ENCODE peak calls at places on chromosomes 5 and 9, in seven cellular contexts. One of them, this sample, is unnamed.
A peak's percentile ranks its signal among the peaks of the same experiment; 100 is the strongest.

GRCh38 chr5:53543401-53543800 is 17.0 kb upstream of the NDUFS4 start:
- DNase-seq in stomach: no peak
- DNase-seq in neuronal stem cell: no peak
- DNase-seq in upper lobe of right lung: no peak
- DNase-seq in CD8-positive, alpha-beta T cell: no peak
- DNase-seq in HCT116: no peak
- DNase-seq in IMR-90: peak; percentile 66
- DNase-seq in this sample: no peak

GRCh38 chr5:125093776-125094175 is 347.3 kb upstream of the ZNF608 start:
- DNase-seq in stomach: no peak
- DNase-seq in neuronal stem cell: no peak
- DNase-seq in upper lobe of right lung: no peak
- DNase-seq in CD8-positive, alpha-beta T cell: no peak
- DNase-seq in HCT116: peak; percentile 47
- DNase-seq in IMR-90: peak; percentile 92
- DNase-seq in this sample: no peak

GRCh38 chr5:123261752-123262151 is 161.5 kb downstream of the CEP120 start:
- DNase-seq in stomach: no peak
- DNase-seq in neuronal stem cell: no peak
- DNase-seq in upper lobe of right lung: no peak
- DNase-seq in CD8-positive, alpha-beta T cell: no peak
- DNase-seq in HCT116: no peak
- DNase-seq in IMR-90: peak; percentile 52
- DNase-seq in this sample: no peak

GRCh38 chr5:82713811-82714210 is 363.4 kb downstream of the TMEM167A start:
- DNase-seq in stomach: no peak
- DNase-seq in neuronal stem cell: no peak
- DNase-seq in upper lobe of right lung: no peak
- DNase-seq in CD8-positive, alpha-beta T cell: no peak
- DNase-seq in HCT116: no peak
- DNase-seq in IMR-90: no peak
- DNase-seq in this sample: no peak

GRCh38 chr5:64773533-64773932 is 4.8 kb downstream of the CWC27 start:
- DNase-seq in stomach: no peak
- DNase-seq in neuronal stem cell: no peak
- DNase-seq in upper lobe of right lung: no peak
- DNase-seq in CD8-positive, alpha-beta T cell: no peak
- DNase-seq in HCT116: no peak
- DNase-seq in IMR-90: no peak
- DNase-seq in this sample: no peak

GRCh38 chr9:2524601-2525000 is 97.0 kb upstream of the VLDLR start:
- DNase-seq in stomach: no peak
- DNase-seq in neuronal stem cell: no peak
- DNase-seq in upper lobe of right lung: no peak
- DNase-seq in CD8-positive, alpha-beta T cell: no peak
- DNase-seq in HCT116: no peak
- DNase-seq in IMR-90: no peak
- DNase-seq in this sample: no peak

GRCh38 chr9:137028013-137028280 is at the start of gene ABCA2:
- DNase-seq in stomach: no peak
- DNase-seq in neuronal stem cell: no peak
- DNase-seq in upper lobe of right lung: no peak
- DNase-seq in CD8-positive, alpha-beta T cell: no peak
- DNase-seq in HCT116: no peak
- DNase-seq in IMR-90: peak; percentile 12
- DNase-seq in this sample: no peak

GRCh38 chr5:157710887-157711286 is 20.3 kb upstream of the THG1L start:
- DNase-seq in stomach: no peak
- DNase-seq in neuronal stem cell: no peak
- DNase-seq in upper lobe of right lung: no peak
- DNase-seq in CD8-positive, alpha-beta T cell: no peak
- DNase-seq in HCT116: no peak
- DNase-seq in IMR-90: peak; percentile 86
- DNase-seq in this sample: no peak

GRCh38 chr5:132473019-132473531 is 17.5 kb downstream of the IRF1 start:
- DNase-seq in stomach: peak; percentile 51
- DNase-seq in neuronal stem cell: no peak
- DNase-seq in upper lobe of right lung: peak; percentile 69
- DNase-seq in CD8-positive, alpha-beta T cell: peak; percentile 70
- DNase-seq in HCT116: no peak
- DNase-seq in IMR-90: no peak
- DNase-seq in this sample: peak; percentile 88

GRCh38 chr9:36328798-36329411 is 70.7 kb upstream of the GNE start:
- DNase-seq in stomach: no peak
- DNase-seq in neuronal stem cell: peak; percentile 45
- DNase-seq in upper lobe of right lung: no peak
- DNase-seq in CD8-positive, alpha-beta T cell: no peak
- DNase-seq in HCT116: peak; percentile 63
- DNase-seq in IMR-90: peak; percentile 80
- DNase-seq in this sample: peak; percentile 31

GRCh38 chr9:136666364-136667216 is 3.9 kb downstream of the EGFL7 start:
- DNase-seq in stomach: no peak
- DNase-seq in neuronal stem cell: no peak
- DNase-seq in upper lobe of right lung: no peak
- DNase-seq in CD8-positive, alpha-beta T cell: no peak
- DNase-seq in HCT116: no peak
- DNase-seq in IMR-90: no peak
- DNase-seq in this sample: no peak

GRCh38 chr9:20236676-20237075 is 385.6 kb downstream of the MLLT3 start:
- DNase-seq in stomach: no peak
- DNase-seq in neuronal stem cell: no peak
- DNase-seq in upper lobe of right lung: no peak
- DNase-seq in CD8-positive, alpha-beta T cell: no peak
- DNase-seq in HCT116: no peak
- DNase-seq in IMR-90: no peak
- DNase-seq in this sample: no peak

GRCh38 chr9:131404581-131404980 is 10.7 kb downstream of the PRRC2B start:
- DNase-seq in stomach: no peak
- DNase-seq in neuronal stem cell: no peak
- DNase-seq in upper lobe of right lung: no peak
- DNase-seq in CD8-positive, alpha-beta T cell: no peak
- DNase-seq in HCT116: no peak
- DNase-seq in IMR-90: peak; percentile 46
- DNase-seq in this sample: no peak

GRCh38 chr9:4301971-4302427 is 2.1 kb upstream of the GLIS3 start:
- DNase-seq in stomach: no peak
- DNase-seq in neuronal stem cell: no peak
- DNase-seq in upper lobe of right lung: no peak
- DNase-seq in CD8-positive, alpha-beta T cell: no peak
- DNase-seq in HCT116: no peak
- DNase-seq in IMR-90: peak; percentile 96
- DNase-seq in this sample: no peak

GRCh38 chr9:130770679-130771442 is 64.2 kb upstream of the ABL1 start:
- DNase-seq in stomach: no peak
- DNase-seq in neuronal stem cell: peak; percentile 39
- DNase-seq in upper lobe of right lung: no peak
- DNase-seq in CD8-positive, alpha-beta T cell: no peak
- DNase-seq in HCT116: peak; percentile 43
- DNase-seq in IMR-90: peak; percentile 82
- DNase-seq in this sample: no peak

GRCh38 chr9:89044881-89045280 is 53.6 kb downstream of the S1PR3 start:
- DNase-seq in stomach: no peak
- DNase-seq in neuronal stem cell: no peak
- DNase-seq in upper lobe of right lung: no peak
- DNase-seq in CD8-positive, alpha-beta T cell: no peak
- DNase-seq in HCT116: no peak
- DNase-seq in IMR-90: no peak
- DNase-seq in this sample: no peak

GRCh38 chr5:14851999-14852526 is 19.5 kb downstream of the ANKH start:
- DNase-seq in stomach: no peak
- DNase-seq in neuronal stem cell: no peak
- DNase-seq in upper lobe of right lung: no peak
- DNase-seq in CD8-positive, alpha-beta T cell: no peak
- DNase-seq in HCT116: no peak
- DNase-seq in IMR-90: no peak
- DNase-seq in this sample: no peak

GRCh38 chr5:66810151-66810550 is 214.0 kb downstream of the MAST4 start:
- DNase-seq in stomach: no peak
- DNase-seq in neuronal stem cell: no peak
- DNase-seq in upper lobe of right lung: no peak
- DNase-seq in CD8-positive, alpha-beta T cell: no peak
- DNase-seq in HCT116: no peak
- DNase-seq in IMR-90: no peak
- DNase-seq in this sample: no peak

GRCh38 chr5:121325930-121326329 is 525.8 kb upstream of the FTMT start:
- DNase-seq in stomach: no peak
- DNase-seq in neuronal stem cell: no peak
- DNase-seq in upper lobe of right lung: no peak
- DNase-seq in CD8-positive, alpha-beta T cell: no peak
- DNase-seq in HCT116: no peak
- DNase-seq in IMR-90: no peak
- DNase-seq in this sample: no peak

GRCh38 chr9:135920973-135921585 is 13.7 kb upstream of the CAMSAP1 start:
- DNase-seq in stomach: no peak
- DNase-seq in neuronal stem cell: no peak
- DNase-seq in upper lobe of right lung: peak; percentile 63
- DNase-seq in CD8-positive, alpha-beta T cell: no peak
- DNase-seq in HCT116: no peak
- DNase-seq in IMR-90: no peak
- DNase-seq in this sample: no peak

GRCh38 chr9:1102010-1102712 is 52.0 kb downstream of the DMRT2 start:
- DNase-seq in stomach: no peak
- DNase-seq in neuronal stem cell: no peak
- DNase-seq in upper lobe of right lung: no peak
- DNase-seq in CD8-positive, alpha-beta T cell: no peak
- DNase-seq in HCT116: no peak
- DNase-seq in IMR-90: no peak
- DNase-seq in this sample: no peak

GRCh38 chr9:128067622-128067897 is 440 bp upstream of the NAIF1 start:
- DNase-seq in stomach: no peak
- DNase-seq in neuronal stem cell: no peak
- DNase-seq in upper lobe of right lung: no peak
- DNase-seq in CD8-positive, alpha-beta T cell: no peak
- DNase-seq in HCT116: no peak
- DNase-seq in IMR-90: no peak
- DNase-seq in this sample: no peak
- H3K4me1 ChIP-seq in stomach: peaks cover 50% of the 10 kb centered on the region
- H3K4me1 ChIP-seq in neuronal stem cell: peaks cover 17% of the 10 kb centered on the region
- H3K4me1 ChIP-seq in upper lobe of right lung: peaks cover 49% of the 10 kb centered on the region
- H3K4me1 ChIP-seq in CD8-positive, alpha-beta T cell: peaks cover 62% of the 10 kb centered on the region
- H3K4me1 ChIP-seq in HCT116: peaks cover 43% of the 10 kb centered on the region
- H3K4me1 ChIP-seq in IMR-90: peaks cover 16% of the 10 kb centered on the region
- H3K4me1 ChIP-seq in this sample: peaks cover 45% of the 10 kb centered on the region

DNA sequence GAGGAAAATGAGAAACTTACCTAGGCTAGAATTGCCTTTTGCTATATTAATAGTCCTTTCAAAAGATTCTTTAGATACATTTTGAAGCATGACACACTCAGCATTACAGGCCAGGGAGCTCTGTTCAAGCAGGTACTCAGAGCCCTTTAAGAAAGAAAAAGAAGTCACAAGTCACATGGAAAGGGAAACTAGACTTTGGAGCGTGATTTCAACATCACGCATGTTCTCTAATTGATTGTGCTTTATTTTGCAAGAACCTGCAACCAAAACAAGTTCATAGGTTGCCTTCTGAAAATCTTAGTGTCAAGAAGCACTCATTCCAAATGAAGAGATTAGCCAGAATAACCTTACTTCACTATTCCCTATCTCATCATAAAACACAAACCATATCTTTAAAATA is 103.8 kb downstream of the MPDZ start:
- DNase-seq in stomach: no peak
- DNase-seq in neuronal stem cell: no peak
- DNase-seq in upper lobe of right lung: no peak
- DNase-seq in CD8-positive, alpha-beta T cell: no peak
- DNase-seq in HCT116: no peak
- DNase-seq in IMR-90: no peak
- DNase-seq in this sample: no peak
- H3K4me1 ChIP-seq in stomach: no peaks in the 10 kb centered on the region
- H3K4me1 ChIP-seq in neuronal stem cell: no peaks in the 10 kb centered on the region
- H3K4me1 ChIP-seq in upper lobe of right lung: no peaks in the 10 kb centered on the region
- H3K4me1 ChIP-seq in CD8-positive, alpha-beta T cell: no peaks in the 10 kb centered on the region
- H3K4me1 ChIP-seq in HCT116: no peaks in the 10 kb centered on the region
- H3K4me1 ChIP-seq in IMR-90: no peaks in the 10 kb centered on the region
- H3K4me1 ChIP-seq in this sample: no peaks in the 10 kb centered on the region

GRCh38 chr5:177495243-177496060 is 2.0 kb downstream of the PDLIM7 start:
- DNase-seq in stomach: peak; percentile 42
- DNase-seq in neuronal stem cell: peak; percentile 90
- DNase-seq in upper lobe of right lung: peak; percentile 72
- DNase-seq in CD8-positive, alpha-beta T cell: no peak
- DNase-seq in HCT116: no peak
- DNase-seq in IMR-90: peak; percentile 88
- DNase-seq in this sample: no peak
- H3K4me1 ChIP-seq in stomach: peaks cover 53% of the 10 kb centered on the region
- H3K4me1 ChIP-seq in neuronal stem cell: peaks cover 38% of the 10 kb centered on the region
- H3K4me1 ChIP-seq in upper lobe of right lung: peaks cover 47% of the 10 kb centered on the region
- H3K4me1 ChIP-seq in CD8-positive, alpha-beta T cell: peaks cover 24% of the 10 kb centered on the region
- H3K4me1 ChIP-seq in HCT116: peaks cover 69% of the 10 kb centered on the region
- H3K4me1 ChIP-seq in IMR-90: peaks cover 35% of the 10 kb centered on the region
- H3K4me1 ChIP-seq in this sample: peaks cover 56% of the 10 kb centered on the region

GRCh38 chr5:134552301-134552700 is 26.8 kb downstream of the JADE2 start:
- DNase-seq in stomach: peak; percentile 93
- DNase-seq in neuronal stem cell: no peak
- DNase-seq in upper lobe of right lung: no peak
- DNase-seq in CD8-positive, alpha-beta T cell: no peak
- DNase-seq in HCT116: no peak
- DNase-seq in IMR-90: peak; percentile 99
- DNase-seq in this sample: no peak
- H3K4me1 ChIP-seq in stomach: peaks cover 79% of the 10 kb centered on the region
- H3K4me1 ChIP-seq in neuronal stem cell: peaks cover 15% of the 10 kb centered on the region
- H3K4me1 ChIP-seq in upper lobe of right lung: peaks cover 40% of the 10 kb centered on the region
- H3K4me1 ChIP-seq in CD8-positive, alpha-beta T cell: peaks cover 49% of the 10 kb centered on the region
- H3K4me1 ChIP-seq in HCT116: peaks cover 32% of the 10 kb centered on the region
- H3K4me1 ChIP-seq in IMR-90: peaks cover 71% of the 10 kb centered on the region
- H3K4me1 ChIP-seq in this sample: peaks cover 47% of the 10 kb centered on the region

DNA sequence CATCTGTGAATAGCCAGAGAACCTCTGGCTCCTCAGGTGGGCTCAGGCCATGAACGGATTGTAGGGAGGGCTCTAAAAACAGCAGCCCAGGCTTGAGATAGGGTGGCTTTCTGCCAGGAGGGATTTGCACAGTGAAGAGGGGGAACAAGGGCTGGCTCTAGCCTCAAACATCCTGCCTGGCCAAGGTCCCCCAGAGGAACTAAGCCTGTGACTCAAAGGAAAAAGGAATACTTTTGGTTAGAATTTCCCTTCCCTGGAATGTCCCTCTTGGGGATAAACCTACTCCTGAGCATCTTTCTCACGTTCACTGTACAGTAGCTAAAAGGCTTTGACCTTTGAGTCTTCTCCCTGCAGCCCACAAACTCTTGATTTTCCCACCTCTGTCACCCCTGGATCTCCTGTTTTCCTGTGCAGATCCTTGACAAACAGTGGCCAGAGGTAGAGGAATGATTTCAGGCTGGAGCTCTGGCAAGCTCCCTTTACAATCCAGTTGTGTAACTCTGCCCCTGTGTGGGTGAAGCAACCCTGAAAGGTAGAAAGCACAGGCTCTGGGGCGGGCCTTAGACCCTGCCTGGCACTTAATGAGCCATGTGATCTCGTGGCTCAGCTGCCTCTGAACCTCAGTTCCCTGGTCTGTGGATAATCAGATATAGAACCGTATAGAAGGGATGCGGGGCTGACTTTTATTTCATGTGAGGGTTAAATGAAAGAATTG is 17.4 kb downstream of the SEC61B start:
- DNase-seq in stomach: no peak
- DNase-seq in neuronal stem cell: no peak
- DNase-seq in upper lobe of right lung: no peak
- DNase-seq in CD8-positive, alpha-beta T cell: no peak
- DNase-seq in HCT116: no peak
- DNase-seq in IMR-90: peak; percentile 36
- DNase-seq in this sample: no peak
- H3K4me1 ChIP-seq in stomach: no peaks in the 10 kb centered on the region
- H3K4me1 ChIP-seq in neuronal stem cell: peaks cover 2% of the 10 kb centered on the region
- H3K4me1 ChIP-seq in upper lobe of right lung: no peaks in the 10 kb centered on the region
- H3K4me1 ChIP-seq in CD8-positive, alpha-beta T cell: no peaks in the 10 kb centered on the region
- H3K4me1 ChIP-seq in HCT116: no peaks in the 10 kb centered on the region
- H3K4me1 ChIP-seq in IMR-90: no peaks in the 10 kb centered on the region
- H3K4me1 ChIP-seq in this sample: peaks cover 3% of the 10 kb centered on the region

This sample was measured in Peyer's patch.